ENCODE peak calls at places on chromosomes 16 and 17, in five cellular contexts. L is A549, M is K562, Z is GM12878, O is HepG2. B is an unnamed sample. For H3K4me1, the result is how much of the 10 kb centered on the place peaks cover.

GRCh38 chr17:63035271-63035670 is 69.2 kb downstream of the TANC2 start:
- DNase-seq in M (no peak), L (peak), O (no peak), Z (no peak), B (no peak)

GRCh38 chr16:4882261-4882632 is 35.0 kb downstream of the UBN1 start:
- DNase-seq in L (no peak), M (no peak), Z (no peak), O (no peak), B (no peak)

GRCh38 chr16:85205747-85206471 is 93.6 kb upstream of the CIBAR2 start:
- DNase-seq in L (peak), Z (no peak), M (peak), O (peak), B (no peak)

GRCh38 chr17:32875230-32875903 is 1.6 kb downstream of the MYO1D start:
- DNase-seq in M (no peak), L (no peak), O (no peak), Z (no peak), B (no peak)

GRCh38 chr16:15803608-15804007 is 53.2 kb downstream of the MYH11 start:
- DNase-seq in Z (no peak), O (no peak), M (no peak), L (no peak), B (no peak)

GRCh38 chr17:444879-445454 is 92.4 kb upstream of the RPH3AL start:
- DNase-seq in O (peak), M (no peak), L (no peak), Z (no peak), B (no peak)

GRCh38 chr16:78235168-78235800 is 135.8 kb downstream of the WWOX start:
- DNase-seq in M (peak), Z (peak), O (peak), L (peak), B (peak)

GRCh38 chr17:78546476-78546875 is 30.7 kb downstream of the DNAH17 start:
- DNase-seq in L (no peak), Z (no peak), M (no peak), O (no peak), B (no peak)

GRCh38 chr17:78223765-78224164 is 7.7 kb upstream of the TMEM235 start:
- DNase-seq in Z (no peak), O (no peak), L (no peak), M (no peak), B (no peak)

GRCh38 chr16:49000594-49000993 is 281.0 kb downstream of the CBLN1 start:
- DNase-seq in L (no peak), M (peak), Z (no peak), O (no peak), B (peak)

GRCh38 chr16:88941933-88942909 is 34.8 kb downstream of the CBFA2T3 start:
- DNase-seq in M (no peak), O (no peak), L (peak), Z (no peak), B (peak)

DNA sequence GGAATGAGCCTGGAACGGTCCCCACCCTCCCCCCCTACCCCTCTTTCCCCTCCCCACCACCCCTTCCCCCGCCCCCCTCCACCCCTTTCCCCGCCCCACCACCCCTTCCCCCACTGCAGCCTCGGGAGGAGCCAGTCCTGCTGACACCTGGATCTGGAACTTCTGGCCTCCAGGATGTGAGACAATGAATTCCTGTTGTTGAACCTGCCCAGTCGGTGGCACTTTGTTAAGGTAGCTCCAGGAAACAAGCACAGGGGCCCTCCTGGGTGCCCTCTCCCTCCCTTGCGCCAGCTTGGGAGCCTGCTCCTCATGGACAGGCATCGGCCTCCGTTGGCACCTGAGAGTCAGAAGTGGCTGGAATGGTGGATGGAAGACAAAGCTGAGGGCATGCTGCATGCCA is 152.4 kb upstream of the FOXF1 start:
- DNase-seq in Z (no peak), L (no peak), M (no peak), O (no peak), B (no peak)
- TF ChIP-seq JUNB in Z (no peak), L (no peak), M (no peak), O (no peak), B (no peak)

GRCh38 chr17:29707212-29707571 is 84.5 kb upstream of the CORO6 start:
- DNase-seq in O (no peak), Z (no peak), L (peak), M (no peak), B (no peak)
- H3K4me1 ChIP-seq in O (under half), Z (under half), L (under half), M (under half), B (under half)

GRCh38 chr17:36185416-36185815 is 9.0 kb upstream of the TBC1D3B start:
- DNase-seq in O (no peak), Z (no peak), M (no peak), L (no peak), B (no peak)
- H3K4me3 ChIP-seq in O (no peak), Z (no peak), M (no peak), L (no peak), B (no peak)

DNA sequence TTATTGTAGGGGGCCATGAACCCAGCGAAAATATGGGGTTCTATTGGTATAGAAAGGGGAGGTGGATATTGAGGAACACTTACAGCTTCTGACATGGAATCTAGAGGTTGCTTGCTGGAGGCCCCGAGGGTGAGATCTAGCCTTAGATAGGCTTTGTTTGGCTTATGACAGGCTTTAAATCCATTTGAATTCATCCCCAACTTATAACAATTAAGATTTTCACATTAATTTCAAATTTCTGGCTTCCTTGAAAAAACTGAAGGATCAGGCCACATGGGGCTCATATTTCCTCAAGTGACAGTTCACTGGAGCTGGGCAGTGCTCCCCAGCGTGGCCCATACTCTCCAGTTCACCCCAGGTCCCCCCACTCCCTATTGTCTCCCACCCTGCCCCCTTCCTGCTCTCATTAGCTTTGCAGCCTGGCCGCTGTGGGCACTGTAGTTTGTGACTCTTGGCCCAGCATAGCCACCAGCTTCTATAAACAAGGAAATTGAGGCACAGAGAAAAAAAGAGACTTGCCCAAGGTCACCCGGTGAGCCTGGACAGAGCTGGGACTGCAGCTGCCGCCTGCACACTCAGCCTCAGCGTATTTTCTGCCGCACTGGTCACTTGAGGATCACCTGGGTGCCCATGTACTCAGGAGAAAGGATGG is 19.8 kb upstream of the ADGRG1 start:
- DNase-seq in O (no peak), Z (no peak), L (no peak), M (no peak), B (no peak)
- TF ChIP-seq JUNB in O (no peak), Z (no peak), L (no peak), M (no peak), B (no peak)

B was measured in GM23338.